ENCODE peak calls at places on chromosomes 3 and 15, in six cellular contexts. One of them, this sample, is unnamed.

GRCh38 chr3:47573190-47574172 is 5.2 kb downstream of the CSPG5 start:
- DNase-seq in GM23248: no peak
- DNase-seq in PC-3: no peak
- DNase-seq in neural progenitor cell: peak; percentile 23
- DNase-seq in GM23338: no peak
- DNase-seq in SK-N-SH: no peak
- DNase-seq in this sample: no peak

GRCh38 chr3:184466413-184466960 is 86.6 kb downstream of the CHRD start:
- DNase-seq in GM23248: peak; percentile 80
- DNase-seq in PC-3: no peak
- DNase-seq in neural progenitor cell: peak; percentile 26
- DNase-seq in GM23338: no peak
- DNase-seq in SK-N-SH: no peak
- DNase-seq in this sample: no peak

GRCh38 chr15:29936353-29937049 is 114.2 kb upstream of the TJP1 start:
- DNase-seq in GM23248: no peak
- DNase-seq in PC-3: peak; percentile 86
- DNase-seq in neural progenitor cell: no peak
- DNase-seq in GM23338: no peak
- DNase-seq in SK-N-SH: no peak
- DNase-seq in this sample: no peak

GRCh38 chr15:78177447-78177873 is 28.3 kb downstream of the IDH3A start:
- DNase-seq in GM23248: peak; percentile 51
- DNase-seq in PC-3: peak; percentile 52
- DNase-seq in neural progenitor cell: peak; percentile 84
- DNase-seq in GM23338: peak; percentile 89
- DNase-seq in SK-N-SH: peak; percentile 78
- DNase-seq in this sample: peak; percentile 62

GRCh38 chr15:31489281-31489680 is 162.6 kb downstream of the KLF13 start:
- DNase-seq in GM23248: no peak
- DNase-seq in PC-3: no peak
- DNase-seq in neural progenitor cell: no peak
- DNase-seq in GM23338: no peak
- DNase-seq in SK-N-SH: no peak
- DNase-seq in this sample: no peak

GRCh38 chr3:195693428-195694216 is 27.2 kb upstream of the MUC20 start:
- DNase-seq in GM23248: no peak
- DNase-seq in PC-3: no peak
- DNase-seq in neural progenitor cell: no peak
- DNase-seq in GM23338: no peak
- DNase-seq in SK-N-SH: no peak
- DNase-seq in this sample: no peak

GRCh38 chr3:66017084-66017990 is 21.4 kb downstream of the MAGI1 start:
- DNase-seq in GM23248: no peak
- DNase-seq in PC-3: no peak
- DNase-seq in neural progenitor cell: no peak
- DNase-seq in GM23338: no peak
- DNase-seq in SK-N-SH: no peak
- DNase-seq in this sample: no peak

GRCh38 chr3:190038050-190038631 is 82.6 kb downstream of the P3H2 start:
- DNase-seq in GM23248: peak; percentile 63
- DNase-seq in PC-3: peak; percentile 72
- DNase-seq in neural progenitor cell: peak; percentile 30
- DNase-seq in GM23338: no peak
- DNase-seq in SK-N-SH: peak; percentile 16
- DNase-seq in this sample: no peak

GRCh38 chr3:153513236-153513635 is 351.2 kb downstream of the RAP2B start:
- DNase-seq in GM23248: peak; percentile 13
- DNase-seq in PC-3: peak; percentile 58
- DNase-seq in neural progenitor cell: peak; percentile 41
- DNase-seq in GM23338: peak; percentile 63
- DNase-seq in SK-N-SH: no peak
- DNase-seq in this sample: peak; percentile 26

GRCh38 chr15:100229181-100230163 is 112.3 kb downstream of the ADAMTS17 start:
- DNase-seq in GM23248: no peak
- DNase-seq in PC-3: no peak
- DNase-seq in neural progenitor cell: no peak
- DNase-seq in GM23338: no peak
- DNase-seq in SK-N-SH: no peak
- DNase-seq in this sample: no peak

GRCh38 chr15:84653584-84653909 is 536 bp downstream of the WDR73 start:
- DNase-seq in GM23248: no peak
- DNase-seq in PC-3: no peak
- DNase-seq in neural progenitor cell: no peak
- DNase-seq in GM23338: no peak
- DNase-seq in SK-N-SH: peak; percentile 30
- DNase-seq in this sample: no peak

GRCh38 chr15:67595572-67595971 is 53.1 kb downstream of the MAP2K5 start:
- DNase-seq in GM23248: no peak
- DNase-seq in PC-3: no peak
- DNase-seq in neural progenitor cell: no peak
- DNase-seq in GM23338: no peak
- DNase-seq in SK-N-SH: no peak
- DNase-seq in this sample: no peak

GRCh38 chr15:60647246-60647645 is 168.3 kb upstream of the ICE2 start:
- DNase-seq in GM23248: no peak
- DNase-seq in PC-3: no peak
- DNase-seq in neural progenitor cell: peak; percentile 22
- DNase-seq in GM23338: no peak
- DNase-seq in SK-N-SH: no peak
- DNase-seq in this sample: no peak

GRCh38 chr3:141556034-141556433 is 69.2 kb downstream of the RASA2 start:
- DNase-seq in GM23248: peak; percentile 84
- DNase-seq in PC-3: no peak
- DNase-seq in neural progenitor cell: no peak
- DNase-seq in GM23338: no peak
- DNase-seq in SK-N-SH: no peak
- DNase-seq in this sample: no peak

GRCh38 chr3:133040696-133041523 is 2.7 kb downstream of the TMEM108 start:
- DNase-seq in GM23248: peak; percentile 79
- DNase-seq in PC-3: peak; percentile 77
- DNase-seq in neural progenitor cell: peak; percentile 91
- DNase-seq in GM23338: peak; percentile 94
- DNase-seq in SK-N-SH: peak; percentile 78
- DNase-seq in this sample: peak; percentile 62

GRCh38 chr15:30791239-30791638 is 112.5 kb upstream of the FAN1 start:
- DNase-seq in GM23248: peak; percentile 15
- DNase-seq in PC-3: peak; percentile 31
- DNase-seq in neural progenitor cell: peak; percentile 17
- DNase-seq in GM23338: peak; percentile 77
- DNase-seq in SK-N-SH: peak; percentile 16
- DNase-seq in this sample: peak; percentile 25

GRCh38 chr3:43505351-43505750 is 116.5 kb downstream of the ANO10 start:
- DNase-seq in GM23248: peak; percentile 82
- DNase-seq in PC-3: peak; percentile 7
- DNase-seq in neural progenitor cell: no peak
- DNase-seq in GM23338: no peak
- DNase-seq in SK-N-SH: no peak
- DNase-seq in this sample: no peak

GRCh38 chr3:105965384-105965783 is 96.6 kb upstream of the CBLB start:
- DNase-seq in GM23248: peak; percentile 55
- DNase-seq in PC-3: no peak
- DNase-seq in neural progenitor cell: no peak
- DNase-seq in GM23338: no peak
- DNase-seq in SK-N-SH: no peak
- DNase-seq in this sample: no peak

GRCh38 chr3:87503901-87504498 is 227.6 kb upstream of the POU1F1 start:
- DNase-seq in GM23248: peak; percentile 91
- DNase-seq in PC-3: peak; percentile 92
- DNase-seq in neural progenitor cell: peak; percentile 75
- DNase-seq in GM23338: peak; percentile 83
- DNase-seq in SK-N-SH: peak; percentile 47
- DNase-seq in this sample: peak; percentile 56

GRCh38 chr3:30012941-30013543 is 593.4 kb upstream of the TGFBR2 start:
- DNase-seq in GM23248: peak; percentile 81
- DNase-seq in PC-3: peak; percentile 92
- DNase-seq in neural progenitor cell: peak; percentile 85
- DNase-seq in GM23338: peak; percentile 93
- DNase-seq in SK-N-SH: peak; percentile 41
- DNase-seq in this sample: peak; percentile 55
- TF ChIP-seq EZH2phosphoT487 in GM23248: no peak
- TF ChIP-seq EZH2phosphoT487 in PC-3: no peak
- TF ChIP-seq EZH2phosphoT487 in neural progenitor cell: no peak
- TF ChIP-seq EZH2phosphoT487 in GM23338: no peak
- TF ChIP-seq EZH2phosphoT487 in SK-N-SH: no peak
- TF ChIP-seq EZH2phosphoT487 in this sample: no peak

GRCh38 chr3:173993299-173993698 is 595.8 kb downstream of the NLGN1 start:
- DNase-seq in GM23248: peak; percentile 76
- DNase-seq in PC-3: peak; percentile 45
- DNase-seq in neural progenitor cell: no peak
- DNase-seq in GM23338: peak; percentile 48
- DNase-seq in SK-N-SH: peak; percentile 6
- DNase-seq in this sample: no peak
- TF ChIP-seq EZH2phosphoT487 in GM23248: no peak
- TF ChIP-seq EZH2phosphoT487 in PC-3: no peak
- TF ChIP-seq EZH2phosphoT487 in neural progenitor cell: no peak
- TF ChIP-seq EZH2phosphoT487 in GM23338: no peak
- TF ChIP-seq EZH2phosphoT487 in SK-N-SH: no peak
- TF ChIP-seq EZH2phosphoT487 in this sample: no peak

DNA sequence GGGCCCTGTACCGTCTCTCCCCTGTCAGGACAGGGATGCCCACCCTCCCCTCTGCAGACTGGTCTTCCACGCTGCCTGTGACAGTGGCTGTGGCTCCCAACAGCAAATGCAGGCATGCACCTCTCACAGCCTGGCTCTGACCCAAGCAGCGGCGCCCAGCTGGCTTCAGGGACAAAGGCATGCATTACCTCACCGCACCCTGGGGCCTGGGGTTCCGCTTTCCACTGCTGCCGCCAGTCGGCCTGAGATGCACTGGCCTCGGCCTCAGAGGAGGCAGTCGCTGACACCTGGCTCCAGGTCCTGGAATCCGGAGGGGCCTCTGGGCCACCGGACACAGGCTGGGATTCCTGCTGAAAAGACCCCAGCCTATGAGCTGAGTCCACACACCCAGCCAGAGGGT is 70.3 kb downstream of the SCN5A start:
- DNase-seq in GM23248: peak; percentile 31
- DNase-seq in PC-3: no peak
- DNase-seq in neural progenitor cell: peak; percentile 35
- DNase-seq in GM23338: peak; percentile 37
- DNase-seq in SK-N-SH: peak; percentile 78
- DNase-seq in this sample: no peak
- TF ChIP-seq EZH2phosphoT487 in GM23248: no peak
- TF ChIP-seq EZH2phosphoT487 in PC-3: no peak
- TF ChIP-seq EZH2phosphoT487 in neural progenitor cell: no peak
- TF ChIP-seq EZH2phosphoT487 in GM23338: no peak
- TF ChIP-seq EZH2phosphoT487 in SK-N-SH: no peak
- TF ChIP-seq EZH2phosphoT487 in this sample: no peak

GRCh38 chr15:39582286-39582976 is 1.6 kb downstream of the THBS1 start:
- DNase-seq in GM23248: peak; percentile 91
- DNase-seq in PC-3: peak; percentile 17
- DNase-seq in neural progenitor cell: no peak
- DNase-seq in GM23338: no peak
- DNase-seq in SK-N-SH: no peak
- DNase-seq in this sample: no peak

GRCh38 chr15:39580117-39580629 is 706 bp upstream of the THBS1 start:
- DNase-seq in GM23248: peak; percentile 96
- DNase-seq in PC-3: peak; percentile 96
- DNase-seq in neural progenitor cell: peak; percentile 94
- DNase-seq in GM23338: peak; percentile 94
- DNase-seq in SK-N-SH: peak; percentile 89
- DNase-seq in this sample: peak; percentile 66

GRCh38 chr15:39580630-39581500 is at the start of gene THBS1:
- DNase-seq in GM23248: peak; percentile 97
- DNase-seq in PC-3: peak; percentile 94
- DNase-seq in neural progenitor cell: peak; percentile 95
- DNase-seq in GM23338: peak; percentile 98
- DNase-seq in SK-N-SH: peak; percentile 71
- DNase-seq in this sample: no peak

GRCh38 chr15:39582977-39583585 is 2.2 kb downstream of the THBS1 start:
- DNase-seq in GM23248: no peak
- DNase-seq in PC-3: no peak
- DNase-seq in neural progenitor cell: no peak
- DNase-seq in GM23338: no peak
- DNase-seq in SK-N-SH: no peak
- DNase-seq in this sample: no peak

GRCh38 chr15:39581501-39582285 is 814 bp downstream of the THBS1 start:
- DNase-seq in GM23248: peak; percentile 86
- DNase-seq in PC-3: peak; percentile 76
- DNase-seq in neural progenitor cell: peak; percentile 66
- DNase-seq in GM23338: peak; percentile 73
- DNase-seq in SK-N-SH: peak; percentile 52
- DNase-seq in this sample: no peak
- TF ChIP-seq EZH2phosphoT487 in GM23248: no peak
- TF ChIP-seq EZH2phosphoT487 in PC-3: no peak
- TF ChIP-seq EZH2phosphoT487 in neural progenitor cell: no peak
- TF ChIP-seq EZH2phosphoT487 in GM23338: no peak
- TF ChIP-seq EZH2phosphoT487 in SK-N-SH: no peak
- TF ChIP-seq EZH2phosphoT487 in this sample: no peak

GRCh38 chr3:187744169-187745151 is 808 bp downstream of the BCL6 start:
- DNase-seq in GM23248: peak; percentile 69
- DNase-seq in PC-3: peak; percentile 42
- DNase-seq in neural progenitor cell: peak; percentile 73
- DNase-seq in GM23338: peak; percentile 54
- DNase-seq in SK-N-SH: peak; percentile 61
- DNase-seq in this sample: peak; percentile 59

GRCh38 chr3:187741403-187742350 is 3.6 kb downstream of the BCL6 start:
- DNase-seq in GM23248: peak; percentile 91
- DNase-seq in PC-3: peak; percentile 88
- DNase-seq in neural progenitor cell: peak; percentile 80
- DNase-seq in GM23338: peak; percentile 81
- DNase-seq in SK-N-SH: peak; percentile 40
- DNase-seq in this sample: peak; percentile 92

GRCh38 chr3:187745201-187746058 is at the start of gene BCL6:
- DNase-seq in GM23248: peak; percentile 99
- DNase-seq in PC-3: peak; percentile 98
- DNase-seq in neural progenitor cell: peak; percentile 98
- DNase-seq in GM23338: peak; percentile 97
- DNase-seq in SK-N-SH: peak; percentile 91
- DNase-seq in this sample: peak; percentile 98

GRCh38 chr3:187742351-187743171 is 2.7 kb downstream of the BCL6 start:
- DNase-seq in GM23248: peak; percentile 53
- DNase-seq in PC-3: peak; percentile 70
- DNase-seq in neural progenitor cell: no peak
- DNase-seq in GM23338: no peak
- DNase-seq in SK-N-SH: no peak
- DNase-seq in this sample: peak; percentile 63

GRCh38 chr3:187743195-187744141 is 1.8 kb downstream of the BCL6 start:
- DNase-seq in GM23248: peak; percentile 77
- DNase-seq in PC-3: peak; percentile 30
- DNase-seq in neural progenitor cell: peak; percentile 58
- DNase-seq in GM23338: peak; percentile 48
- DNase-seq in SK-N-SH: no peak
- DNase-seq in this sample: peak; percentile 60
- TF ChIP-seq EZH2phosphoT487 in GM23248: no peak
- TF ChIP-seq EZH2phosphoT487 in PC-3: no peak
- TF ChIP-seq EZH2phosphoT487 in neural progenitor cell: no peak
- TF ChIP-seq EZH2phosphoT487 in GM23338: no peak
- TF ChIP-seq EZH2phosphoT487 in SK-N-SH: no peak
- TF ChIP-seq EZH2phosphoT487 in this sample: no peak